ENCODE peak calls at places on chromosome 13, in nine cellular contexts. B is cardiac fibroblast; G is psoas muscle; V is A549; L is CD4-positive, alpha-beta T cell; W is activated CD4-positive, alpha-beta T cell treated with anti-CD3 and anti-CD28 coated beads for 24 hours; N is GM04504; J is activated T-helper 1 cell treated with anti-CD3 and anti-CD28 coated beads, Interleukin-2, amount 50 U/mL, for 16 hours; A is hypothalamus. T is an unnamed sample.

GRCh38 chr13:98232456-98232855 is 55.4 kb upstream of the RNF113B start:
- DNase-seq in W (no peak), G (no peak), V (no peak), J (no peak), A (no peak), N (no peak), L (no peak), B (no peak), T (no peak)

GRCh38 chr13:103168901-103169508 is 102.8 kb upstream of the SLC10A2 start:
- DNase-seq in B (no peak), A (no peak), J (no peak), L (no peak), G (no peak), W (no peak), N (no peak), V (no peak), T (no peak)

GRCh38 chr13:89455741-89456140 is 1784.6 kb downstream of the SLITRK5 start:
- DNase-seq in V (no peak), W (no peak), L (no peak), B (no peak), A (no peak), N (no peak), J (no peak), G (no peak), T (no peak)

GRCh38 chr13:37797606-37798005 is 72.0 kb downstream of the TRPC4 start:
- DNase-seq in A (no peak), N (no peak), J (no peak), G (no peak), B (no peak), V (no peak), W (no peak), L (no peak), T (no peak)

GRCh38 chr13:30572859-30573275 is 44.9 kb upstream of the USPL1 start:
- DNase-seq in W (no peak), V (peak; percentile 45), A (no peak), G (no peak), B (peak; percentile 67), L (no peak), N (peak; percentile 17), J (no peak), T (no peak)

GRCh38 chr13:44425041-44425814 is 51.6 kb downstream of the SERP2 start:
- DNase-seq in J (no peak), L (no peak), G (no peak), B (no peak), N (no peak), A (no peak), V (no peak), W (no peak), T (no peak)

GRCh38 chr13:80141114-80141849 is 199.6 kb downstream of the SPRY2 start:
- DNase-seq in W (no peak), B (peak; percentile 95), G (no peak), N (no peak), V (no peak), J (no peak), L (no peak), A (no peak), T (no peak)

GRCh38 chr13:41179593-41180250 is 14.6 kb downstream of the KBTBD7 start:
- DNase-seq in W (no peak), L (no peak), V (no peak), N (peak; percentile 24), G (no peak), J (no peak), B (peak; percentile 27), A (no peak), T (no peak)

GRCh38 chr13:26619321-26619720 is 61.8 kb downstream of the WASF3 start:
- DNase-seq in B (peak; percentile 22), G (no peak), V (no peak), N (peak; percentile 57), A (no peak), W (no peak), L (no peak), J (no peak), T (no peak)

GRCh38 chr13:104737713-104738112 is 1671.5 kb upstream of the SLC10A2 start:
- DNase-seq in V (no peak), J (no peak), A (no peak), N (no peak), W (no peak), B (peak; percentile 3), L (no peak), G (no peak), T (no peak)

GRCh38 chr13:71754407-71754974 is 112.5 kb downstream of the DACH1 start:
- DNase-seq in B (no peak), W (no peak), L (no peak), N (no peak), G (no peak), A (no peak), J (no peak), V (no peak), T (no peak)

GRCh38 chr13:48505597-48506091 is 27.2 kb downstream of the RCBTB2 start:
- DNase-seq in G (no peak), A (no peak), V (no peak), W (peak; percentile 25), N (peak; percentile 87), J (peak; percentile 23), B (no peak), L (peak; percentile 31), T (no peak)

GRCh38 chr13:29922281-29922821 is 71.9 kb upstream of the UBL3 start:
- DNase-seq in J (no peak), V (peak; percentile 16), N (peak; percentile 12), W (no peak), B (peak; percentile 12), A (no peak), G (no peak), L (no peak), T (no peak)

GRCh38 chr13:110344320-110344719 is 37.2 kb downstream of the COL4A2 start:
- DNase-seq in J (no peak), G (no peak), B (no peak), A (no peak), V (no peak), L (no peak), W (no peak), N (no peak), T (no peak)

GRCh38 chr13:74325106-74325505 is 190.9 kb upstream of the KLF12 start:
- DNase-seq in L (no peak), V (peak; percentile 11), G (no peak), W (no peak), B (peak; percentile 83), A (no peak), J (no peak), N (peak; percentile 51), T (peak; percentile 15)

GRCh38 chr13:111480976-111481375 is 160.5 kb downstream of the TEX29 start:
- DNase-seq in A (no peak), V (no peak), W (no peak), L (no peak), N (no peak), J (no peak), B (no peak), G (no peak), T (no peak)

GRCh38 chr13:99379856-99380255 is 72.7 kb upstream of the GPR183 start:
- DNase-seq in B (no peak), L (no peak), J (no peak), W (no peak), G (no peak), V (no peak), A (no peak), N (no peak), T (no peak)

GRCh38 chr13:75870397-75870801 is 234.3 kb downstream of the LMO7 start:
- DNase-seq in A (no peak), G (no peak), V (peak; percentile 14), N (no peak), B (peak; percentile 38), W (no peak), L (no peak), J (no peak), T (no peak)

GRCh38 chr13:84352946-84353345 is 470.7 kb upstream of the SLITRK1 start:
- DNase-seq in B (no peak), V (no peak), L (no peak), N (no peak), G (no peak), W (no peak), A (no peak), J (no peak), T (no peak)

GRCh38 chr13:114282143-114282685 is 813 bp downstream of the UPF3A start:
- DNase-seq in G (peak; percentile 66), V (peak; percentile 71), J (peak; percentile 13), W (no peak), L (peak; percentile 17), A (no peak), B (peak; percentile 79), N (peak; percentile 54), T (no peak)

GRCh38 chr13:41509996-41510395 is 52.6 kb downstream of the RGCC start:
- DNase-seq in V (no peak), N (no peak), G (no peak), A (no peak), J (no peak), B (no peak), W (no peak), L (no peak), T (no peak)

GRCh38 chr13:26184791-26185250 is 37.3 kb downstream of the RNF6 start:
- DNase-seq in A (no peak), J (peak; percentile 40), V (peak; percentile 68), B (peak; percentile 84), G (peak; percentile 66), W (peak; percentile 57), N (peak; percentile 40), L (peak; percentile 60), T (peak; percentile 4)

GRCh38 chr13:19864018-19864338 is 529 bp upstream of the ZMYM5 start:
- DNase-seq in B (peak; percentile 89), A (peak; percentile 78), L (no peak), J (peak; percentile 35), W (peak; percentile 23), N (no peak), G (peak; percentile 89), V (peak; percentile 83), T (peak; percentile 80)

GRCh38 chr13:22874839-22875238 is 305.9 kb upstream of the SGCG start:
- DNase-seq in A (no peak), V (no peak), B (no peak), J (no peak), N (no peak), L (no peak), G (no peak), W (no peak), T (no peak)

GRCh38 chr13:87376081-87376480 is 295.1 kb upstream of the SLITRK5 start:
- DNase-seq in G (no peak), V (no peak), A (no peak), B (no peak), N (no peak), W (no peak), J (no peak), L (no peak), T (no peak)

GRCh38 chr13:36999054-36999927 is at the start of gene ALG5:
- DNase-seq in G (peak; percentile 96), V (peak; percentile 83), W (peak; percentile 83), J (peak; percentile 93), A (peak; percentile 31), N (peak; percentile 72), B (peak; percentile 92), L (peak; percentile 94), T (peak; percentile 89)

GRCh38 chr13:87884874-87885273 is 213.7 kb downstream of the SLITRK5 start:
- DNase-seq in A (no peak), W (no peak), L (no peak), J (no peak), G (no peak), V (no peak), N (no peak), B (no peak), T (no peak)

GRCh38 chr13:94700051-94700535 is 12.3 kb downstream of the SOX21 start:
- DNase-seq in J (no peak), N (no peak), L (no peak), V (no peak), W (no peak), G (no peak), B (no peak), A (no peak), T (no peak)

GRCh38 chr13:33554919-33555791 is 262.8 kb upstream of the RFC3 start:
- DNase-seq in N (no peak), A (no peak), J (no peak), G (no peak), B (peak; percentile 16), V (no peak), W (no peak), L (no peak), T (no peak)

T was measured in nucleus accumbens.